ENCODE peak calls at places on chromosomes 4 and X, in eight cellular contexts. R, O, G, V, P, S, J and L are unnamed samples.

GRCh38 chr4:140152015-140152703 is 1.8 kb downstream of the MAML3 start:
- DNase-seq in R (no peak), O (peak), G (no peak), V (no peak), P (no peak), S (peak), J (no peak), L (peak)

GRCh38 chrX:27186671-27187070 is 276.5 kb downstream of the PPP4R3C start:
- DNase-seq in R (peak), O (peak), G (peak), V (peak), P (peak), S (no peak), J (peak), L (peak)

GRCh38 chr4:1208970-1209704 is 36.8 kb upstream of the SPON2 start:
- DNase-seq in R (no peak), O (peak), G (peak), V (peak), P (no peak), S (peak), J (no peak), L (no peak)

GRCh38 chrX:38974542-38974941 is 173.3 kb downstream of the MID1IP1 start:
- DNase-seq in R (no peak), O (no peak), G (no peak), V (no peak), P (no peak), S (peak), J (no peak), L (no peak)

GRCh38 chr4:181140037-181140603 is 1103.1 kb upstream of the TENM3 start:
- DNase-seq in R (no peak), O (no peak), G (no peak), V (no peak), P (no peak), S (no peak), J (no peak), L (no peak)

GRCh38 chr4:160772668-160773067 is 1391.1 kb downstream of the FSTL5 start:
- DNase-seq in R (peak), O (no peak), G (no peak), V (no peak), P (no peak), S (no peak), J (no peak), L (no peak)

GRCh38 chrX:68500105-68500504 is 1.3 kb downstream of the YIPF6 start:
- DNase-seq in R (no peak), O (no peak), G (no peak), V (no peak), P (no peak), S (no peak), J (no peak), L (no peak)

GRCh38 chr4:10285028-10285427 is 168.4 kb upstream of the WDR1 start:
- DNase-seq in R (no peak), O (no peak), G (no peak), V (no peak), P (no peak), S (no peak), J (no peak), L (no peak)

GRCh38 chr4:143559757-143560147 is 46.2 kb downstream of the SMARCA5 start:
- DNase-seq in R (no peak), O (no peak), G (no peak), V (no peak), P (no peak), S (no peak), J (no peak), L (no peak)

GRCh38 chrX:9534686-9535085 is 69.8 kb downstream of the TBL1X start:
- DNase-seq in R (peak), O (peak), G (peak), V (peak), P (no peak), S (no peak), J (peak), L (peak)

GRCh38 chr4:94976371-94977011 is 218.7 kb downstream of the BMPR1B start:
- DNase-seq in R (peak), O (peak), G (peak), V (peak), P (no peak), S (no peak), J (no peak), L (peak)

GRCh38 chrX:71103110-71103983 is 3.2 kb downstream of the CXorf65 start:
- DNase-seq in R (no peak), O (peak), G (no peak), V (no peak), P (peak), S (no peak), J (no peak), L (no peak)

GRCh38 chr4:114926508-114926907 is 186.9 kb downstream of the NDST4 start:
- DNase-seq in R (no peak), O (no peak), G (no peak), V (no peak), P (no peak), S (no peak), J (no peak), L (no peak)

GRCh38 chrX:154000051-154000450 is 19.7 kb downstream of the IRAK1 start:
- DNase-seq in R (no peak), O (no peak), G (no peak), V (no peak), P (no peak), S (no peak), J (no peak), L (no peak)

GRCh38 chr4:10129196-10130185 is 12.9 kb upstream of the WDR1 start:
- DNase-seq in R (no peak), O (no peak), G (no peak), V (no peak), P (no peak), S (no peak), J (no peak), L (peak)

GRCh38 chr4:52848255-52848654 is 13.9 kb upstream of the RASL11B start:
- DNase-seq in R (no peak), O (no peak), G (no peak), V (no peak), P (no peak), S (no peak), J (no peak), L (no peak)

GRCh38 chrX:118726887-118727685 is at the start of gene IL13RA1:
- DNase-seq in R (peak), O (peak), G (peak), V (peak), P (peak), S (peak), J (peak), L (peak)

GRCh38 chr4:172726001-172726423 is 442.6 kb upstream of the GALNT7 start:
- DNase-seq in R (no peak), O (peak), G (no peak), V (no peak), P (peak), S (no peak), J (peak), L (no peak)

GRCh38 chr4:4358093-4358840 is 28.6 kb upstream of the NSG1 start:
- DNase-seq in R (no peak), O (no peak), G (no peak), V (no peak), P (no peak), S (no peak), J (no peak), L (no peak)

DNA sequence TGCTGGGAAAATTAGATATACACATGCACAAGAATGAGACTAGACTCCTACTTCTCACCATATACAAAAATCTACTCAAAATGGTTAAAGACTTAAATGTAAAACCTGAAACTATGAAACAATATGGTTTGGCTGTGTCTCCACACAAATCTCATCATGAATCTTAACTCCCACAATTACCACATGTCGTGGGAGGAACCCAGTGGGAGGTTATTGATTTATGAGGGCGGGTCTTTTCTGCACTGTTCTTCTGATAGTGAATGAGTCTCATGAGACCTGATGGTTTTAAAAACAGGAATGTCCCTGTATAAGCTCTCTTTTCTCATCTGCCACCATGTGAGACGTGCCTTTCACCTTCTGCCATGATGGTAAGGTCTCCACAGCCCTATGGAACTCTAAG is 48.5 kb upstream of the DDX60 start:
- DNase-seq in R (no peak), O (no peak), G (no peak), V (no peak), P (no peak), S (no peak), J (no peak), L (no peak)
- TF ChIP-seq CTCF in R (no peak), O (no peak), G (no peak), V (no peak), P (no peak), S (no peak), J (no peak), L (no peak)

GRCh38 chr4:48836658-48837057 is 5.8 kb downstream of the OCIAD1 start:
- DNase-seq in R (no peak), O (no peak), G (no peak), V (no peak), P (no peak), S (no peak), J (no peak), L (no peak)
- H3K4me3 ChIP-seq in R (no peak), O (no peak), G (no peak), V (no peak), P (no peak), S (no peak), J (no peak), L (no peak)

GRCh38 chrX:12970691-12971202 is 4.2 kb upstream of the TMSB4X start:
- DNase-seq in R (peak), O (peak), G (peak), V (peak), P (peak), S (no peak), J (peak), L (peak)
- TF ChIP-seq CTCF in R (peak), O (peak), G (peak), V (peak), P (no peak), S (peak), J (peak), L (peak)

GRCh38 chrX:53094584-53094908 is 604 bp downstream of the KANTR start:
- DNase-seq in R (no peak), O (no peak), G (no peak), V (no peak), P (no peak), S (no peak), J (no peak), L (no peak)

GRCh38 chrX:53095796-53096195 is 1.9 kb downstream of the KANTR start:
- DNase-seq in R (no peak), O (no peak), G (no peak), V (no peak), P (no peak), S (no peak), J (no peak), L (no peak)

GRCh38 chrX:53093748-53094583 is at the start of gene KANTR:
- DNase-seq in R (peak), O (peak), G (peak), V (peak), P (peak), S (peak), J (peak), L (peak)

GRCh38 chrX:53091354-53091753 is 2.6 kb upstream of the KANTR start:
- DNase-seq in R (no peak), O (no peak), G (no peak), V (no peak), P (no peak), S (no peak), J (no peak), L (no peak)

DNA sequence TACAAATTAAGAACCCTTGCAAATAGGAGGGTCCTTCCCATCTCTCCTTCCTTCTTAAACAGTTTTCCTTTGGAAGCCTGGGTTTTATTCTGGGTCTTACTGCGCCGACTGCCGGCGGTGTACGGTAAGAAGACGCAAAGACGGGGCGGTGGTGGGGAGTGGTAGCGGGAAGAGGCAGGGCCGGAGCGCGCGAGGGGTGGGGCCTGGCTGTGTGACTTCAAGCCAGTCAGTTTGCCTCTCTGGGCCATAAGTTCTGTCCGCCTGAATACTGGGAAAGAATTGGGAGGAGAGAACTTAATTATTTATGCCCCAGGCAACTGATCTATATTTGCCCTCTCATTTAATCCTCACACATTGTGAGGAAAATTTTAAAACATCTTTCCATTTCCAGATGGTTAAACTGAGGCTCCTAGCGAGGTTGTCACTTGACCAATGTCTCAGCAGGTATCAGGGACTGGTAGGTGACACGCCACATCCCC is 726 bp upstream of the KANTR start:
- DNase-seq in R (peak), O (peak), G (peak), V (peak), P (peak), S (peak), J (peak), L (peak)
- H3K4me3 ChIP-seq in R (peak), O (peak), G (peak), V (peak), P (no peak), S (peak), J (peak), L (peak)

GRCh38 chr4:41613782-41614181 is 75.8 kb downstream of the LIMCH1 start:
- DNase-seq in R (no peak), O (peak), G (no peak), V (no peak), P (no peak), S (no peak), J (no peak), L (no peak)

GRCh38 chr4:41611124-41611838 is 73.3 kb downstream of the LIMCH1 start:
- DNase-seq in R (no peak), O (no peak), G (no peak), V (no peak), P (no peak), S (no peak), J (no peak), L (no peak)

GRCh38 chr4:41613362-41613761 is 75.4 kb downstream of the LIMCH1 start:
- DNase-seq in R (no peak), O (peak), G (no peak), V (no peak), P (no peak), S (no peak), J (no peak), L (peak)

GRCh38 chr4:41610474-41610873 is 72.5 kb downstream of the LIMCH1 start:
- DNase-seq in R (no peak), O (no peak), G (no peak), V (no peak), P (no peak), S (no peak), J (no peak), L (no peak)

GRCh38 chr4:41611881-41612871 is 74.2 kb downstream of the LIMCH1 start:
- DNase-seq in R (peak), O (peak), G (peak), V (peak), P (peak), S (peak), J (no peak), L (peak)
- TF ChIP-seq CTCF in R (no peak), O (no peak), G (no peak), V (no peak), P (no peak), S (no peak), J (no peak), L (no peak)